ENCODE peak calls at places on chromosome 20, in seven cellular contexts. S is natural killer cell, N is heart left ventricle, L is IMR-90, H is kidney, D is tibial artery, A is esophagus squamous epithelium. I is an unnamed sample.

GRCh38 chr20:51871943-51872342 is 69.6 kb upstream of the SALL4 start:
- DNase-seq in S (no peak), N (no peak), L (no peak), H (no peak), D (no peak), A (no peak), I (no peak)

GRCh38 chr20:13777171-13777601 is 7.5 kb downstream of the ESF1 start:
- DNase-seq in S (no peak), N (no peak), L (peak; percentile 59), H (no peak), D (no peak), A (no peak), I (no peak)

GRCh38 chr20:19211661-19212523 is 550 bp upstream of the SLC24A3 start:
- DNase-seq in S (no peak), N (peak; percentile 30), L (no peak), H (peak; percentile 83), D (peak; percentile 72), A (no peak), I (no peak)

GRCh38 chr20:13017235-13017634 is 8.5 kb downstream of the SPTLC3 start:
- DNase-seq in S (no peak), N (no peak), L (peak; percentile 18), H (no peak), D (no peak), A (no peak), I (no peak)

GRCh38 chr20:43508604-43509040 is 1.1 kb downstream of the L3MBTL1 start:
- DNase-seq in S (no peak), N (no peak), L (no peak), H (no peak), D (no peak), A (no peak), I (no peak)

GRCh38 chr20:25304025-25304549 is 56.2 kb downstream of the PYGB start:
- DNase-seq in S (no peak), N (peak; percentile 27), L (no peak), H (no peak), D (no peak), A (no peak), I (no peak)

GRCh38 chr20:49989234-49990065 is 6.7 kb downstream of the SNAI1 start:
- DNase-seq in S (no peak), N (peak; percentile 81), L (peak; percentile 87), H (peak; percentile 91), D (peak; percentile 80), A (no peak), I (peak; percentile 58)

GRCh38 chr20:33600414-33600813 is 61.7 kb upstream of the C20orf144 start:
- DNase-seq in S (no peak), N (no peak), L (no peak), H (no peak), D (no peak), A (no peak), I (no peak)

DNA sequence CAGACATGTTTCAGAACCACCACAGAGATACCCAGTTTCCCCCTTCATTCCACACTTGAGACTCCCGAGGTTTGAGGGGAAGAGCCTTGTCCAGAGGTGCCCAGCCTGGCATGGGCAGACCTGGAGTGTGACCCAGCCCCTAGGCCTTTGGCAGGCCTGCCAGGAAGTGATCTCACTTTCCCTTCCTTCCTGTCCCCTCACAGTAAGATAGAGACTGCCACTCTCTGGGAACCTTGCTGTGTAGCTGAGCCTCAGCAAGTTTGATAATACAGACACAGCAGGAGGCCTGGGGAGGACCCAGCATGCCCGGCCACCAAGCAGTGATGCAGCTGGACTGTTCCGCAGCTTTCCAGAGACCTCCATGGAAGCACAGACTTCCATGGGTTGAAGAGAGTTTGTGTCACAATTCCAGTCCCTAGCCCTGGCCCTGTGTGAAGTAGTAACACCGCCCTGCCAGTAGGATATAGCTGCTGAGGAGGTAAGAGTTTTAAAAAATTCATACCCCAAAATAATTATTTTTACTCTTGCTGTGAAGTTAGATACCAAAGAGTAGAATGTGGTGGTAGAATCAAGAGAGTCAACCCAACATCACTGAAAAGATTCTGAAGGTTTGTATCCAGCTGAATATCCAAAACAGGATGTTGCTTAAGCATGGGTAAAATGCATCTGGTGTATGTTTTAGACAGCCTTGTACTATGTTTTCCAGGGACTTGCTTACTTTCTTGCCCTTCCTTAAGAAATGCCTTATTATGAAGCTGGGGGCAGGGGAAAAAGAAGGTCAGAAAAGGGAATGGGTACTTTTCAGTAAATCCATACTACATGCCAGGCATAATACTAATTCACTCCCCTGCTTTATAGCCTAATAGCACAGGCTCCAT is 16.3 kb downstream of the PKIG start:
- DNase-seq in S (no peak), N (peak; percentile 83), L (no peak), H (no peak), D (no peak), A (no peak), I (no peak)
- TF ChIP-seq CTCF in S (no peak), N (no peak), L (no peak), H (no peak), D (no peak), A (no peak), I (peak; percentile 32)

GRCh38 chr20:63224272-63225081 is 8.5 kb upstream of the YTHDF1 start:
- DNase-seq in S (no peak), N (peak; percentile 80), L (peak; percentile 44), H (peak; percentile 88), D (no peak), A (no peak), I (no peak)
- TF ChIP-seq CTCF in S (no peak), N (no peak), L (peak; percentile 35), H (peak; percentile 1), D (no peak), A (no peak), I (no peak)

DNA sequence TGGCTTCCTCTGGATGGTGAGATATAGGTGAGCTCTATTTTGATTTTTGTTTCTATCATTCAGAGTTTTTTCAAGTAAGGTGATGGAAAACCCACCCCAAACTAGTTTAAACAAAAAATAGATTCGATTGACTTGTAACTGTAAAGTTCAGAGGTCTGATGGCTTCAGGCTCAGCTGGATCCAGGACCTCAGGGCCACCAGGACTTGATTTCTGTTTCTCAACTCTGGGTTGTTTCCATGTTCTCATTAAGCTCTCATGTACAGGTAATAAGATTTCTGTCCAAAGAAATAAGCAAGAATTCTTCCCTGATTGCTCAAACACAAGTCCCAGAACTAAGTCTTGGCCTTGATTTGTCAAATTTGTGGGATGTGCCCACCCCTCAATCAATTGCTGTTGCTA is 67.0 kb downstream of the DLGAP4 start:
- DNase-seq in S (no peak), N (no peak), L (no peak), H (no peak), D (no peak), A (no peak), I (no peak)
- TF ChIP-seq CTCF in S (no peak), N (no peak), L (no peak), H (no peak), D (no peak), A (no peak), I (no peak)

GRCh38 chr20:672975-673604 is 2.5 kb downstream of the SCRT2 start:
- DNase-seq in S (no peak), N (no peak), L (no peak), H (no peak), D (no peak), A (no peak), I (no peak)
- TF ChIP-seq CTCF in S (no peak), N (no peak), L (peak; percentile 8), H (no peak), D (no peak), A (no peak), I (peak; percentile 16)

GRCh38 chr20:53581444-53582311 is 12.0 kb downstream of the ZNF217 start:
- DNase-seq in S (no peak), N (no peak), L (no peak), H (no peak), D (no peak), A (no peak), I (no peak)

GRCh38 chr20:53578492-53579222 is 15.0 kb downstream of the ZNF217 start:
- DNase-seq in S (peak; percentile 30), N (no peak), L (peak; percentile 89), H (no peak), D (no peak), A (peak; percentile 11), I (no peak)

GRCh38 chr20:53580376-53581111 is 13.1 kb downstream of the ZNF217 start:
- DNase-seq in S (no peak), N (no peak), L (no peak), H (no peak), D (no peak), A (no peak), I (no peak)

GRCh38 chr20:53579266-53579580 is 14.4 kb downstream of the ZNF217 start:
- DNase-seq in S (no peak), N (no peak), L (no peak), H (no peak), D (no peak), A (no peak), I (no peak)

GRCh38 chr20:53579581-53580375 is 13.9 kb downstream of the ZNF217 start:
- DNase-seq in S (no peak), N (no peak), L (peak; percentile 60), H (no peak), D (no peak), A (no peak), I (peak; percentile 53)
- TF ChIP-seq CTCF in S (no peak), N (no peak), L (no peak), H (no peak), D (no peak), A (no peak), I (no peak)

GRCh38 chr20:45080867-45081616 is 19.9 kb downstream of the KCNS1 start:
- DNase-seq in S (no peak), N (no peak), L (peak; percentile 52), H (no peak), D (no peak), A (no peak), I (no peak)
- TF ChIP-seq CTCF in S (no peak), N (no peak), L (peak; percentile 46), H (no peak), D (no peak), A (no peak), I (peak; percentile 20)

GRCh38 chr20:15342987-15343639 is 1005.7 kb upstream of the FLRT3 start:
- DNase-seq in S (no peak), N (no peak), L (no peak), H (no peak), D (no peak), A (no peak), I (no peak)

GRCh38 chr20:15346657-15347280 is 1009.4 kb upstream of the FLRT3 start:
- DNase-seq in S (no peak), N (no peak), L (no peak), H (no peak), D (no peak), A (no peak), I (no peak)

GRCh38 chr20:15345287-15345686 is 1007.9 kb upstream of the FLRT3 start:
- DNase-seq in S (no peak), N (no peak), L (no peak), H (no peak), D (no peak), A (no peak), I (no peak)
- TF ChIP-seq CTCF in S (no peak), N (no peak), L (no peak), H (no peak), D (no peak), A (no peak), I (no peak)

DNA sequence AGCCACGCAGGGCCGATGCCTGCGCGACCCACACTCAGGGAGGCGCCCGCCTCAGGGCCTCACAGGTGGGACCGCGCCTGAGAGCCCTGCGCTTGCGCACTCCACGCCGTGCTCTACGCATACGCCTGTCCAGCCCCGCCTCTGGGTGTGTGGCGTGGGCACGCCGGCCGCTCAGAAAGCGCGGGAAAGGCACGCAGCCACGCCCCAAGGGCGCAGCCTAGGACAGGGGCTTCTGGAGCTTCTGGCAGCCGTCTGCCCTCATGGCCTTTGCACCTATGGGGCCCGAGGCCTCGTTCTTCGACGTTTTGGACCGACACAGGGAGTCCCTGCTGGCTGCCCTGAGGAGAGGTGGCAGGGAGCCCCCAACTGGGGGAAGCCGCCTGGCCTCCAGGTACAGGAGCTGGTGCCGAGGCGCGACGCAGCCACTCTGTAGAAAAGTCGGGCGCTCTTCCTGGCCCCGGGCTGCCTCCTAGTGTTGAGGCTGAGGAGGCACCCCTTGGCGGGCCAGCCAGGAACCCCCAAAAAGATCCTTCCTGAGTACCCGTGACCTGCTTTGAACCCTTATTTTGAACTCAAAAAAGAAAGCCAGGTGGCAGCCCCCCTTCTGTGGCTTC is at the start of gene SPO11:
- DNase-seq in S (no peak), N (no peak), L (no peak), H (no peak), D (no peak), A (no peak), I (no peak)
- TF ChIP-seq CTCF in S (no peak), N (peak; percentile 30), L (no peak), H (no peak), D (no peak), A (no peak), I (no peak)

I was measured in CD14-positive monocyte.